ENCODE peak calls at places on chromosomes 4 and X, in nine cellular contexts. B, X, E, A, Q, N, Z, U and P are unnamed samples.
A peak's percentile ranks its signal among the peaks of the same experiment; 100 is the strongest.

GRCh38 chrX:120604359-120604782 is 470 bp downstream of the MCTS1 start:
- DNase-seq in B (peak; percentile 35), X (no peak), E (peak; percentile 15), A (peak; percentile 51), Q (peak; percentile 44), N (peak; percentile 4), Z (no peak), U (no peak), P (peak; percentile 23)

GRCh38 chr4:26746742-26747351 is 113.8 kb upstream of the STIM2 start:
- DNase-seq in B (no peak), X (peak; percentile 7), E (no peak), A (no peak), Q (no peak), N (peak; percentile 19), Z (no peak), U (no peak), P (no peak)

GRCh38 chrX:151384807-151385206 is 12.2 kb upstream of the VMA21 start:
- DNase-seq in B (no peak), X (no peak), E (no peak), A (no peak), Q (peak; percentile 88), N (no peak), Z (no peak), U (no peak), P (no peak)

GRCh38 chr4:23774932-23775331 is 114.9 kb downstream of the PPARGC1A start:
- DNase-seq in B (no peak), X (no peak), E (no peak), A (no peak), Q (no peak), N (no peak), Z (no peak), U (no peak), P (no peak)

GRCh38 chr4:143156853-143157252 is 27.9 kb upstream of the USP38 start:
- DNase-seq in B (no peak), X (no peak), E (no peak), A (no peak), Q (no peak), N (no peak), Z (no peak), U (no peak), P (no peak)

GRCh38 chrX:11397680-11398079 is 104.5 kb downstream of the AMELX start:
- DNase-seq in B (no peak), X (no peak), E (no peak), A (no peak), Q (no peak), N (no peak), Z (no peak), U (no peak), P (no peak)

GRCh38 chrX:22577181-22577580 is 304.5 kb downstream of the CBLL2 start:
- DNase-seq in B (no peak), X (no peak), E (no peak), A (peak; percentile 36), Q (no peak), N (no peak), Z (peak; percentile 4), U (no peak), P (no peak)

GRCh38 chr4:38948551-38948950 is 80.9 kb downstream of the FAM114A1 start:
- DNase-seq in B (no peak), X (no peak), E (no peak), A (peak; percentile 76), Q (no peak), N (no peak), Z (peak; percentile 62), U (no peak), P (no peak)

GRCh38 chrX:47568656-47569295 is 7.8 kb downstream of the ARAF start:
- DNase-seq in B (peak; percentile 21), X (no peak), E (peak; percentile 28), A (no peak), Q (no peak), N (peak; percentile 7), Z (no peak), U (no peak), P (no peak)

GRCh38 chrX:52346462-52347165 is 22.2 kb upstream of the XAGE2 start:
- DNase-seq in B (no peak), X (no peak), E (peak; percentile 48), A (peak; percentile 53), Q (no peak), N (no peak), Z (peak; percentile 1), U (no peak), P (no peak)

GRCh38 chrX:125210146-125210545 is 109.5 kb upstream of the TEX13C start:
- DNase-seq in B (no peak), X (no peak), E (no peak), A (no peak), Q (no peak), N (no peak), Z (no peak), U (no peak), P (no peak)

GRCh38 chrX:120087289-120088017 is 10.0 kb upstream of the RHOXF2B start:
- DNase-seq in B (no peak), X (no peak), E (no peak), A (no peak), Q (no peak), N (no peak), Z (no peak), U (peak; percentile 15), P (no peak)

GRCh38 chrX:13579696-13580095 is 10.3 kb downstream of the EGFL6 start:
- DNase-seq in B (no peak), X (no peak), E (no peak), A (no peak), Q (no peak), N (no peak), Z (no peak), U (no peak), P (no peak)

GRCh38 chr4:10704050-10704810 is 19.7 kb upstream of the CLNK start:
- DNase-seq in B (no peak), X (no peak), E (no peak), A (no peak), Q (no peak), N (no peak), Z (no peak), U (no peak), P (no peak)

GRCh38 chr4:53012738-53013137 is 150.6 kb downstream of the RASL11B start:
- DNase-seq in B (no peak), X (no peak), E (no peak), A (no peak), Q (no peak), N (no peak), Z (peak; percentile 31), U (no peak), P (no peak)

GRCh38 chr4:15162465-15163283 is 160.4 kb downstream of the CPEB2 start:
- DNase-seq in B (no peak), X (no peak), E (no peak), A (peak; percentile 51), Q (peak; percentile 38), N (no peak), Z (no peak), U (no peak), P (no peak)

GRCh38 chr4:38691251-38692008 is 27.4 kb downstream of the KLF3 start:
- DNase-seq in B (no peak), X (no peak), E (no peak), A (no peak), Q (no peak), N (no peak), Z (no peak), U (no peak), P (no peak)

GRCh38 chr4:53919605-53920004 is 144.8 kb downstream of the CHIC2 start:
- DNase-seq in B (no peak), X (no peak), E (no peak), A (no peak), Q (no peak), N (no peak), Z (no peak), U (no peak), P (no peak)

GRCh38 chrX:26789751-26790150 is 573.8 kb downstream of the MAGEB5 start:
- DNase-seq in B (no peak), X (no peak), E (no peak), A (no peak), Q (no peak), N (no peak), Z (no peak), U (no peak), P (no peak)

GRCh38 chr4:38533024-38533556 is 130.9 kb upstream of the KLF3 start:
- DNase-seq in B (no peak), X (no peak), E (no peak), A (no peak), Q (no peak), N (no peak), Z (no peak), U (no peak), P (no peak)